ENCODE peak calls at places on chromosomes 11 and 22, in six cellular contexts. H is HepG2, N is K562, Y is H1, Q is SK-N-SH, V is GM12878. P is an unnamed sample.

GRCh38 chr22:45537734-45538181 is 35.1 kb downstream of the FBLN1 start:
- DNase-seq in N (no peak), H (no peak), V (no peak), Q (peak), Y (no peak), P (no peak)

GRCh38 chr11:134625151-134625550 is 213.1 kb upstream of the B3GAT1 start:
- DNase-seq in Q (no peak), N (no peak), H (no peak), Y (no peak), V (no peak), P (no peak)

GRCh38 chr22:47550524-47551437 is 788.3 kb downstream of the TBC1D22A start:
- DNase-seq in Y (no peak), V (no peak), N (no peak), Q (no peak), H (no peak), P (no peak)

GRCh38 chr11:94020777-94021615 is at the start of gene HEPHL1:
- DNase-seq in H (no peak), V (no peak), Y (no peak), Q (no peak), N (no peak), P (no peak)

GRCh38 chr11:18012906-18013781 is at the start of gene SERGEF:
- DNase-seq in H (peak), Y (peak), Q (peak), N (peak), V (peak), P (peak)

GRCh38 chr11:105673089-105673488 is 63.2 kb downstream of the GRIA4 start:
- DNase-seq in N (peak), Y (no peak), H (peak), Q (no peak), V (no peak), P (no peak)

GRCh38 chr22:21964234-21964633 is 11.6 kb upstream of the PPM1F start:
- DNase-seq in Q (no peak), Y (no peak), H (no peak), V (no peak), N (no peak), P (no peak)

GRCh38 chr11:79264284-79264683 is 176.5 kb downstream of the TENM4 start:
- DNase-seq in Y (no peak), N (no peak), Q (no peak), H (no peak), V (no peak), P (no peak)

GRCh38 chr11:130426223-130427048 is 2.0 kb downstream of the ADAMTS8 start:
- DNase-seq in H (no peak), N (no peak), Q (no peak), Y (no peak), V (no peak), P (no peak)

GRCh38 chr11:120131941-120132644 is 5.8 kb downstream of the TRIM29 start:
- DNase-seq in Y (no peak), N (no peak), V (no peak), Q (no peak), H (peak), P (no peak)
- TF ChIP-seq SIN3A in Y (no peak), N (no peak), V (no peak), Q (no peak), H (no peak), P (no peak)

GRCh38 chr11:59158206-59159068 is 13.5 kb upstream of the DTX4 start:
- DNase-seq in Q (peak), H (peak), N (peak), Y (no peak), V (no peak), P (peak)
- TF ChIP-seq SIN3A in Q (no peak), H (no peak), N (no peak), Y (no peak), V (no peak), P (no peak)

GRCh38 chr11:61912530-61912898 is 4.9 kb downstream of the RAB3IL1 start:
- DNase-seq in N (no peak), H (no peak), Q (peak), Y (no peak), V (no peak), P (no peak)

GRCh38 chr11:61911701-61912529 is 5.5 kb downstream of the RAB3IL1 start:
- DNase-seq in N (no peak), V (no peak), Y (no peak), H (no peak), Q (peak), P (no peak)

GRCh38 chr11:61908730-61909622 is 8.4 kb downstream of the RAB3IL1 start:
- DNase-seq in H (no peak), N (peak), V (no peak), Y (no peak), Q (no peak), P (no peak)

GRCh38 chr11:61911124-61911700 is 6.2 kb downstream of the RAB3IL1 start:
- DNase-seq in V (no peak), N (no peak), H (no peak), Q (peak), Y (no peak), P (no peak)

DNA sequence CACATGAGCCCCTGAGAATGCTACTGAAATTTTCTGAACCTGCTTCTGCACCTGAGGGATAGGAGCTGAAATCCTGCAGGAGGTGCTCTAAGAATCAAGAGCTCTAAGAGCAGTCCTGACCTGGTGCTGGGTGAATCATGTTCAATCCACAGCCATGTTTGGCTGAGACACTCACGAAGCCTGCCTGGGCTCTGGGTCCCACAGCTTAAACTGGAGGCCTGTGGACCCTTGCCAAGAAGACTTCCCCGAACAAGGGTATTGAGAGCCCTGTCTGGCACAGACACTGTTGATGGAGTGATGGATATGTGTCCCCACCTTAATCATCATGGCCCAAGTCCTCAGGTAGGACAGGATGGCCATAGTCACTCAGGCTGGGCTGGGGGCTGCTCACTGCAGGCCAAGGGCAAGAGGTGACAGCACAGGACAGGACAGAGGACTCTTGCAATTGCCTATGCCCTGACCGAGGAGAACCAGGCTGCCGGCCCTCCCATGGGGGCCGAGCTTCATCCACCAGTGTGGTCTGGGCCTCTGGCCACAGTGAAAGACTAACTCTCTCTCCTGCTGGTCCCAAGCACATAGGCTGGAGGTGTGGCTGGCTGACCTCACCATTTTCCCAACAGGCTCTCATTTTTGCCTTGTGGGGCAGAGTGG is 6.8 kb downstream of the RAB3IL1 start:
- DNase-seq in N (no peak), V (no peak), Y (no peak), H (no peak), Q (peak), P (no peak)
- TF ChIP-seq SIN3A in N (no peak), V (no peak), Y (no peak), H (no peak), Q (no peak), P (no peak)

GRCh38 chr11:48900131-48900800 is 83.4 kb downstream of the TRIM51G start:
- DNase-seq in Y (no peak), N (no peak), V (no peak), H (no peak), Q (no peak), P (no peak)
- TF ChIP-seq SIN3A in Y (no peak), N (no peak), V (no peak), H (no peak), Q (no peak), P (no peak)

GRCh38 chr22:30607939-30608338 is 965 bp downstream of the TCN2 start:
- DNase-seq in V (no peak), Q (no peak), N (no peak), Y (no peak), H (no peak), P (no peak)

GRCh38 chr22:30605449-30606110 is 1.4 kb upstream of the TCN2 start:
- DNase-seq in Q (peak), Y (no peak), H (peak), N (peak), V (no peak), P (peak)

GRCh38 chr22:30604723-30605122 is 2.3 kb upstream of the TCN2 start:
- DNase-seq in N (no peak), V (no peak), Y (no peak), H (no peak), Q (no peak), P (no peak)

GRCh38 chr22:30607300-30607930 is 441 bp downstream of the TCN2 start:
- DNase-seq in H (no peak), Y (no peak), V (no peak), N (no peak), Q (no peak), P (no peak)

GRCh38 chr22:30606455-30607299 is at the start of gene TCN2:
- DNase-seq in Y (peak), H (peak), V (no peak), Q (peak), N (peak), P (no peak)
- TF ChIP-seq SIN3A in Y (peak), H (no peak), V (no peak), Q (no peak), N (peak), P (no peak)

GRCh38 chr11:85826096-85826855 is 15.3 kb upstream of the SYTL2 start:
- DNase-seq in N (no peak), Q (peak), V (no peak), H (no peak), Y (no peak), P (no peak)
- TF ChIP-seq SIN3A in N (no peak), Q (peak), V (no peak), H (no peak), Y (peak), P (no peak)

GRCh38 chr11:33461319-33461718 is 204.1 kb downstream of the HIPK3 start:
- DNase-seq in N (no peak), Y (no peak), V (no peak), H (no peak), Q (no peak), P (no peak)

GRCh38 chr11:33455827-33456226 is 198.6 kb downstream of the HIPK3 start:
- DNase-seq in Y (no peak), Q (no peak), H (no peak), V (no peak), N (no peak), P (no peak)

GRCh38 chr11:33457948-33458347 is 200.8 kb downstream of the HIPK3 start:
- DNase-seq in N (no peak), Y (no peak), V (no peak), H (no peak), Q (no peak), P (no peak)

GRCh38 chr11:33463059-33463458 is 205.9 kb downstream of the HIPK3 start:
- DNase-seq in Y (no peak), Q (no peak), N (no peak), V (no peak), H (no peak), P (no peak)

DNA sequence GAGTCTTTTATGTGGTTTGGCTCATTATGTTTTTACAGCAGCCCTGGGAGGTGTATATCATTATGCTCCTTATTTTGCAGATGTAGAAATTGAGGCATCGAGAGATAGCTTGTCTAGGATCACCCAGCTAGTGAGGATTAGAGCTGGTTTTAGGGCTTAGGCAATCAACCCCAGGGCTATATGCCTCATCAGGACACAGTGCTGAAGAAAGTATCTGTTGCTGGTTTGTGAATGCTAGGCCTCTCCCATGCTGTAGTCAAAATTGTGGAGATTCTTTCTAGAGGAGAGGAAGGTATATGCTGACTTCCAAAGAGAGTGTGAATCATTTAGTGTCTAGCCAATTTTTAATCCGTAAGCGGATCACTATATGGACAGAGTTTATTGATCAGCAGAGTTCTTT is 204.5 kb downstream of the HIPK3 start:
- DNase-seq in Q (no peak), N (no peak), H (no peak), Y (no peak), V (no peak), P (no peak)
- TF ChIP-seq SIN3A in Q (no peak), N (no peak), H (no peak), Y (no peak), V (no peak), P (no peak)

GRCh38 chr22:26756675-26757293 is 99.4 kb downstream of the MIAT start:
- DNase-seq in V (no peak), N (peak), Q (peak), H (no peak), Y (no peak), P (peak)
- TF ChIP-seq SIN3A in V (no peak), N (no peak), Q (no peak), H (no peak), Y (no peak), P (no peak)

GRCh38 chr11:13606701-13607100 is 61.8 kb upstream of the FAR1 start:
- DNase-seq in H (no peak), Q (no peak), V (no peak), N (no peak), Y (no peak), P (no peak)
- TF ChIP-seq SIN3A in H (no peak), Q (no peak), V (no peak), N (no peak), Y (no peak), P (no peak)